ENCODE peak calls at places on chromosomes 11 and 22, in eight cellular contexts. One of them, this sample, is unnamed.

GRCh38 chr11:92424281-92424680 is 199.7 kb downstream of the FAT3 start:
- DNase-seq in IMR-90: peak
- DNase-seq in type B pancreatic cell: no peak
- DNase-seq in activated T-cell treated with anti-CD3 and anti-CD28 coated beads for 24 hours: no peak
- DNase-seq in Peyer's patch: no peak
- DNase-seq in Right ventricle myocardium superior: no peak
- DNase-seq in OCI-M1: no peak
- DNase-seq in NCI-H1092: no peak
- DNase-seq in this sample: no peak

GRCh38 chr22:45996241-45997076 is 19.5 kb upstream of the WNT7B start:
- DNase-seq in type B pancreatic cell: no peak
- DNase-seq in Peyer's patch: peak
- DNase-seq in IMR-90: peak
- DNase-seq in OCI-M1: peak
- DNase-seq in Right ventricle myocardium superior: peak
- DNase-seq in NCI-H1092: no peak
- DNase-seq in activated T-cell treated with anti-CD3 and anti-CD28 coated beads for 24 hours: no peak
- DNase-seq in this sample: peak

GRCh38 chr11:7278314-7278917 is 26.7 kb downstream of the SYT9 start:
- DNase-seq in activated T-cell treated with anti-CD3 and anti-CD28 coated beads for 24 hours: no peak
- DNase-seq in NCI-H1092: no peak
- DNase-seq in IMR-90: peak
- DNase-seq in Right ventricle myocardium superior: no peak
- DNase-seq in OCI-M1: peak
- DNase-seq in type B pancreatic cell: no peak
- DNase-seq in Peyer's patch: no peak
- DNase-seq in this sample: no peak

GRCh38 chr22:46150615-46151423 is 493 bp downstream of the PPARA start:
- DNase-seq in type B pancreatic cell: peak
- DNase-seq in IMR-90: no peak
- DNase-seq in NCI-H1092: no peak
- DNase-seq in OCI-M1: peak
- DNase-seq in Peyer's patch: peak
- DNase-seq in Right ventricle myocardium superior: peak
- DNase-seq in activated T-cell treated with anti-CD3 and anti-CD28 coated beads for 24 hours: peak
- DNase-seq in this sample: no peak

GRCh38 chr11:112748713-112749481 is 212.3 kb upstream of the NCAM1 start:
- DNase-seq in Peyer's patch: no peak
- DNase-seq in Right ventricle myocardium superior: no peak
- DNase-seq in activated T-cell treated with anti-CD3 and anti-CD28 coated beads for 24 hours: no peak
- DNase-seq in OCI-M1: no peak
- DNase-seq in NCI-H1092: no peak
- DNase-seq in type B pancreatic cell: no peak
- DNase-seq in IMR-90: no peak
- DNase-seq in this sample: no peak

GRCh38 chr11:565921-566509 is 5.2 kb downstream of the RASSF7 start:
- DNase-seq in Right ventricle myocardium superior: no peak
- DNase-seq in IMR-90: no peak
- DNase-seq in OCI-M1: no peak
- DNase-seq in NCI-H1092: no peak
- DNase-seq in type B pancreatic cell: no peak
- DNase-seq in activated T-cell treated with anti-CD3 and anti-CD28 coated beads for 24 hours: no peak
- DNase-seq in Peyer's patch: no peak
- DNase-seq in this sample: no peak

GRCh38 chr11:2271077-2271326 is 614 bp upstream of the ASCL2 start:
- DNase-seq in NCI-H1092: no peak
- DNase-seq in OCI-M1: no peak
- DNase-seq in activated T-cell treated with anti-CD3 and anti-CD28 coated beads for 24 hours: no peak
- DNase-seq in type B pancreatic cell: no peak
- DNase-seq in Peyer's patch: peak
- DNase-seq in IMR-90: no peak
- DNase-seq in Right ventricle myocardium superior: peak
- DNase-seq in this sample: peak

GRCh38 chr11:46333129-46333947 is 13.9 kb upstream of the DGKZ start:
- DNase-seq in NCI-H1092: no peak
- DNase-seq in IMR-90: no peak
- DNase-seq in OCI-M1: no peak
- DNase-seq in Right ventricle myocardium superior: no peak
- DNase-seq in Peyer's patch: no peak
- DNase-seq in activated T-cell treated with anti-CD3 and anti-CD28 coated beads for 24 hours: no peak
- DNase-seq in type B pancreatic cell: no peak
- DNase-seq in this sample: no peak

This sample was measured in aorta.